ENCODE peak calls at places on chromosomes 7 and 10, in six cellular contexts. V is heart left ventricle, B is HL-60, F is prostate gland, G is left lung, Q is HCT116. J is an unnamed sample.
A peak's percentile ranks its signal among the peaks of the same experiment; 100 is the strongest.

GRCh38 chr7:30184804-30185487 is 50.2 kb downstream of the MTURN start:
- DNase-seq in F (no peak), B (no peak), V (peak; percentile 41), Q (no peak), G (no peak), J (no peak)

GRCh38 chr10:101718681-101719275 is 23.8 kb upstream of the FBXW4 start:
- DNase-seq in F (no peak), G (no peak), B (no peak), Q (no peak), V (no peak), J (no peak)

GRCh38 chr7:90511776-90512175 is 42.3 kb downstream of the PTTG1IP2 start:
- DNase-seq in B (no peak), F (no peak), Q (no peak), G (no peak), V (no peak), J (no peak)

GRCh38 chr7:32416846-32417245 is 73.3 kb downstream of the LSM5 start:
- DNase-seq in V (no peak), B (no peak), F (no peak), Q (no peak), G (no peak), J (no peak)

GRCh38 chr10:6204341-6205191 is 1.8 kb downstream of the PFKFB3 start:
- DNase-seq in F (peak; percentile 69), B (no peak), G (peak; percentile 88), V (peak; percentile 69), Q (no peak), J (no peak)

GRCh38 chr10:95268438-95268837 is 22.4 kb downstream of the PDLIM1 start:
- DNase-seq in V (peak; percentile 66), Q (no peak), B (no peak), F (no peak), G (no peak), J (no peak)

GRCh38 chr10:3605882-3606281 is 179.1 kb downstream of the KLF6 start:
- DNase-seq in Q (no peak), F (no peak), V (no peak), G (no peak), B (no peak), J (no peak)

GRCh38 chr10:36790000-36790399 is 335.4 kb upstream of the ANKRD30A start:
- DNase-seq in Q (no peak), V (no peak), G (no peak), F (no peak), B (no peak), J (no peak)

GRCh38 chr10:37734971-37735370 is 122.4 kb downstream of the ZNF248 start:
- DNase-seq in V (no peak), F (no peak), G (no peak), Q (peak; percentile 54), B (no peak), J (no peak)

GRCh38 chr10:96097865-96098264 is 32.2 kb upstream of the ZNF518A start:
- DNase-seq in G (no peak), V (no peak), Q (no peak), B (no peak), F (no peak), J (no peak)

GRCh38 chr10:91345716-91346115 is 64.4 kb upstream of the HECTD2 start:
- DNase-seq in V (no peak), Q (no peak), F (no peak), B (no peak), G (no peak), J (no peak)

GRCh38 chr7:115731796-115732471 is 298.6 kb downstream of the TFEC start:
- DNase-seq in G (no peak), F (no peak), Q (no peak), B (no peak), V (no peak), J (no peak)

GRCh38 chr10:25561761-25562160 is 372.3 kb upstream of the MYO3A start:
- DNase-seq in V (no peak), Q (no peak), B (no peak), F (no peak), G (no peak), J (no peak)

GRCh38 chr7:131563918-131564317 is 7.5 kb upstream of the PODXL start:
- DNase-seq in Q (no peak), F (no peak), B (no peak), V (no peak), G (no peak), J (no peak)

GRCh38 chr10:118106426-118106825 is 59.7 kb upstream of the RAB11FIP2 start:
- DNase-seq in G (no peak), F (no peak), B (peak; percentile 15), Q (peak; percentile 8), V (no peak), J (no peak)

GRCh38 chr7:21747806-21748205 is 197.9 kb downstream of the CDCA7L start:
- DNase-seq in B (no peak), G (no peak), Q (no peak), V (no peak), F (no peak), J (no peak)

DNA sequence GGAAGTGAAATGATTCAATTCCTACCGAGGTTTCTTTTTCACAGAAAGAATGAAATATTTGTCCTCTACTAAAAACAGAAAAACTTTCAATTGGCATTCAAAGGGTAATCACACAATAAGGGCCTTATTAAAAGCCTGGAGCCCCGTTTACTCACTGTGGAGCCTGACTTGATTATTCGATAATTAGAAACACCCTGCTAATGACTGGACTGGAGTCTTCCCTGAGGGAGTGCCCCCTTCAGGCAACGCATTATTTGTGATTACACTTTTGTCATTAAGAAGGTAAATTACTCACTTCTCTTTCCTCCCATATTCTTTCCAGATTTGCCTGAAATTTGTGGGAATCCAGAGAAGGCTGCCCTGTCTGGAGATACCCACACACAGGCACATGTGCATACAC is 444.2 kb upstream of the NPVF start:
- DNase-seq in Q (no peak), G (no peak), V (no peak), F (no peak), B (no peak), J (no peak)
- TF ChIP-seq CTCF in Q (no peak), G (no peak), V (no peak), F (no peak), B (no peak), J (no peak)

GRCh38 chr7:64628721-64629120 is 37.2 kb upstream of the ZNF107 start:
- DNase-seq in B (no peak), F (no peak), G (no peak), Q (no peak), V (no peak), J (no peak)

GRCh38 chr7:64626557-64626956 is 39.4 kb upstream of the ZNF107 start:
- DNase-seq in B (no peak), F (no peak), V (no peak), G (no peak), Q (no peak), J (no peak)

GRCh38 chr7:64628192-64628591 is 37.7 kb upstream of the ZNF107 start:
- DNase-seq in F (no peak), B (peak; percentile 56), G (no peak), Q (no peak), V (no peak), J (no peak)

GRCh38 chr7:64626083-64626469 is 39.9 kb upstream of the ZNF107 start:
- DNase-seq in G (no peak), V (no peak), F (no peak), Q (no peak), B (no peak), J (no peak)

DNA sequence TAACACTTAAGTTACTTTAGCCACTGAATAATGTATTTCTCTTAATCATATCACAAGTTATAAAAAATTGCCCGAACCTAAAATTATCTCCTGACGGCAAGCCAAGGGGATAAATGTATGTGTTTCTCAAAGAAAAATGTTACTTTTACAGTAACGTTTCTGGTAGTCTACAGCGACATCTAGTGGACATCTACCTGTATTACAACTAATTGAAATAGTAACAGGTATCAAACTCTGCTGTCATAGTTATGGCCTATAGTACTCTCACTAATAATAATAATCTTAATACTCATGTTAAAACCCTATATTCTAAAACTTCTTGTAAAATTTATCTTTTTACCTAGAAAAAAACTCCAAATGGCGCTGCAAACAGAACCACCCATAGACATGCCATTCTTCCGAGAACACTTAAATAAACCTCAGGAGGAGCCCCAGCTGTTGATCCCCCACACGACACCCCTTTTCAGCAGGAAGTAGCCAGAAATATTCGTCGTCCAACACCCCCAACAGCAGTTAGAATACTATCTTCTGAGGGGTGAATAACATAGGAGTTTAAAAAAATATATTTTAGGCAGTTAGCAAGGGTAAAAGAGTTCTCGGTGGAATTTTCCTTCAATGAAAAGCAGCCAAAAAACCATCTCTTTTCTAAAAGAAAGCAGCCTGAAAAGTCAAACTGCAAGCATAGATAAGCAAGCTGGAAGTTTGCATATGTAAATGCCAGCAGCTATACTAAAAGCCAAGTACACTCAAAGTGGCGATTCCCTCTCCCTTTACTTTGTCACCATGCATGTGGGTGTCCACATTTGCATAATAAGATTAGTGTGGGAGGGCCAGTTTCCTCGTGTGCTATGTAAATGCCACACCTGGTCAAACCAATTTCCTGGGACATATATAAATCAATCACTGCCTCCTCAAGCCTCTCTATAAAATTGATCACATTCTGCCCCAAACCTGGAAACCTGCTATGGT is 40.5 kb upstream of the ZNF107 start:
- DNase-seq in Q (no peak), G (no peak), B (no peak), V (no peak), F (no peak), J (no peak)
- TF ChIP-seq CTCF in Q (peak; percentile 79), G (peak; percentile 78), B (peak; percentile 32), V (peak; percentile 87), F (peak; percentile 59), J (peak; percentile 77)

GRCh38 chr7:94055963-94056362 is 51.8 kb upstream of the BET1 start:
- DNase-seq in V (no peak), Q (no peak), F (no peak), G (no peak), B (no peak), J (no peak)

GRCh38 chr7:94059747-94060146 is 55.6 kb upstream of the BET1 start:
- DNase-seq in Q (no peak), B (peak; percentile 86), V (no peak), G (no peak), F (no peak), J (no peak)

GRCh38 chr7:94054130-94054529 is 50.0 kb upstream of the BET1 start:
- DNase-seq in G (no peak), V (no peak), F (no peak), B (no peak), Q (no peak), J (no peak)

GRCh38 chr7:94057955-94058354 is 53.8 kb upstream of the BET1 start:
- DNase-seq in G (no peak), V (no peak), F (no peak), Q (no peak), B (no peak), J (no peak)

GRCh38 chr7:94056796-94057207 is 52.6 kb upstream of the BET1 start:
- DNase-seq in F (no peak), G (no peak), Q (no peak), V (no peak), B (peak; percentile 81), J (no peak)
- TF ChIP-seq CTCF in F (no peak), G (no peak), Q (no peak), V (no peak), B (no peak), J (no peak)

DNA sequence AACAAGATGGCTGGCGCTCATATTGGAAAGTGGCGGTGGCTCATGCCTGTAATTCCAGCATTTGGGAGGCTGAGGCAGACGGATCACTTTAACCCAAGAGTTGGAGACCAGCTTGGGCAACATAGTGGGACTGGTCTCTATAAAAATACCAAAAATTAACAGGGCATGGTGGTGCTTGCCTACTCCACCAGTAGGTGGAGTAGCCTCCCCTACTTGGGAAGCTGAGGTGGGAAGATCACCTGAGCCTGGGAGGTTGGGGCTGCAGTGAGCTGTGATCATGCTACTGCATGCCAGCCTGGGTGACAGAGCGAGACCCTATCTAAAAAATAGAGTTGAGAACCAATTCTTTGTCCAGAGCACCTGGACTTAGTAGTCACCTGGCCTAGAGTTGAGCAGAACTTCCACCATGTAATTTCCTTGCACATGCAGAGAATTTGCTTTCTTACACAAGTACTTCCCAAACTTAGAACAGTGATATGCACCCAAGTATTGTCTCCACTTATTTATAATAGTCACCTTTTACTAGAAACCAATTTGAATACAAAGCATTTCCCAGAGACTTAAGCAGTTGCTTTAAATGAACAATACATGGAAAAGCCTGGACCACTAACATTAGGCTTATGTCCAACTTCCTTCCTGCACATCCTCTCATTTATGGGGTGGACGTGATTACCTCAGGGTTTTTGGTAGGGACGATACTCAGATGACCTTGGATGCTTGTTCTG is 15.9 kb downstream of the LAMB4 start:
- DNase-seq in G (no peak), V (no peak), F (no peak), Q (peak; percentile 39), B (peak; percentile 22), J (no peak)
- TF ChIP-seq CTCF in G (no peak), V (no peak), F (no peak), Q (peak; percentile 71), B (peak; percentile 21), J (no peak)

J was measured in activated B cell treated with CpG ODN at 0.5 μM for 24 hours.